ENCODE peak calls at places on chromosomes 4 and X, in ten cellular contexts. N is GM12865; U is CD8-positive, alpha-beta T cell; A is transverse colon; Q is stomach; B is endodermal cell; L is neural progenitor cell; X is prostate gland; Y is fibroblast of lung; P is tibial nerve. K is an unnamed sample.

GRCh38 chr4:1327526-1328266 is 19.3 kb upstream of the UVSSA start:
- DNase-seq in N (no peak), U (no peak), A (no peak), Q (no peak), B (no peak), L (no peak), X (no peak), Y (no peak), P (no peak), K (no peak)

GRCh38 chrX:119145241-119145653 is 17.6 kb upstream of the KIAA1210 start:
- DNase-seq in N (peak; percentile 8), U (no peak), A (peak; percentile 10), Q (no peak), B (peak; percentile 71), L (peak; percentile 31), X (no peak), Y (peak; percentile 2), P (peak; percentile 5), K (no peak)

GRCh38 chr4:55297346-55297745 is 48.7 kb upstream of the SRD5A3 start:
- DNase-seq in N (no peak), U (no peak), A (no peak), Q (peak; percentile 58), B (no peak), L (no peak), X (no peak), Y (peak; percentile 26), P (no peak), K (no peak)

GRCh38 chr4:1050486-1051213 is 39.2 kb downstream of the FGFRL1 start:
- DNase-seq in N (no peak), U (no peak), A (peak; percentile 9), Q (peak; percentile 25), B (peak; percentile 93), L (peak; percentile 82), X (no peak), Y (peak; percentile 27), P (no peak), K (no peak)

GRCh38 chr4:103032575-103032974 is 13.1 kb upstream of the SLC9B1 start:
- DNase-seq in N (peak; percentile 46), U (no peak), A (peak; percentile 14), Q (no peak), B (peak; percentile 86), L (peak; percentile 71), X (no peak), Y (peak; percentile 22), P (no peak), K (no peak)

GRCh38 chr4:81426770-81427604 is 44.7 kb downstream of the RASGEF1B start:
- DNase-seq in N (no peak), U (no peak), A (no peak), Q (no peak), B (no peak), L (peak; percentile 52), X (no peak), Y (no peak), P (no peak), K (no peak)

GRCh38 chr4:153573881-153574807 is 108.0 kb downstream of the TMEM131L start:
- DNase-seq in N (peak; percentile 75), U (peak; percentile 54), A (peak; percentile 69), Q (peak; percentile 67), B (no peak), L (peak; percentile 16), X (peak; percentile 58), Y (peak; percentile 93), P (peak; percentile 72), K (no peak)

GRCh38 chr4:159358226-159358625 is 255.3 kb downstream of the RAPGEF2 start:
- DNase-seq in N (no peak), U (no peak), A (no peak), Q (no peak), B (no peak), L (no peak), X (no peak), Y (peak; percentile 76), P (no peak), K (no peak)

GRCh38 chr4:38857354-38858096 is 908 bp upstream of the TLR6 start:
- DNase-seq in N (peak; percentile 83), U (no peak), A (peak; percentile 45), Q (no peak), B (peak; percentile 59), L (no peak), X (peak; percentile 17), Y (peak; percentile 87), P (peak; percentile 47), K (no peak)

GRCh38 chr4:40550900-40551546 is 78.6 kb downstream of the RBM47 start:
- DNase-seq in N (peak; percentile 84), U (peak; percentile 11), A (peak; percentile 34), Q (peak; percentile 49), B (no peak), L (peak; percentile 24), X (peak; percentile 51), Y (peak; percentile 59), P (no peak), K (no peak)

GRCh38 chrX:148700021-148700420 is 199.6 kb downstream of the AFF2 start:
- DNase-seq in N (no peak), U (no peak), A (no peak), Q (no peak), B (no peak), L (no peak), X (no peak), Y (no peak), P (no peak), K (no peak)

GRCh38 chr4:45442466-45442865 is 681.4 kb downstream of the GABRG1 start:
- DNase-seq in N (peak; percentile 46), U (no peak), A (no peak), Q (no peak), B (peak; percentile 54), L (peak; percentile 47), X (no peak), Y (peak; percentile 33), P (no peak), K (no peak)
- TF ChIP-seq CTCF in N (peak; percentile 44), U (no peak), A (no peak), Q (peak; percentile 48), B (peak; percentile 81), L (peak; percentile 67), X (no peak), Y (peak; percentile 44), P (peak; percentile 35), K (peak; percentile 72)

GRCh38 chrX:36961590-36961989 is 46.6 kb upstream of the FAM47C start:
- DNase-seq in N (no peak), U (no peak), A (no peak), Q (no peak), B (peak; percentile 49), L (peak; percentile 23), X (no peak), Y (no peak), P (no peak), K (no peak)

GRCh38 chrX:36957425-36958328 is 50.5 kb upstream of the FAM47C start:
- DNase-seq in N (no peak), U (no peak), A (peak; percentile 17), Q (peak; percentile 44), B (peak; percentile 90), L (peak; percentile 85), X (peak; percentile 7), Y (no peak), P (no peak), K (no peak)

GRCh38 chrX:36963852-36964251 is 44.3 kb upstream of the FAM47C start:
- DNase-seq in N (no peak), U (no peak), A (no peak), Q (no peak), B (no peak), L (peak; percentile 15), X (no peak), Y (no peak), P (no peak), K (no peak)

DNA sequence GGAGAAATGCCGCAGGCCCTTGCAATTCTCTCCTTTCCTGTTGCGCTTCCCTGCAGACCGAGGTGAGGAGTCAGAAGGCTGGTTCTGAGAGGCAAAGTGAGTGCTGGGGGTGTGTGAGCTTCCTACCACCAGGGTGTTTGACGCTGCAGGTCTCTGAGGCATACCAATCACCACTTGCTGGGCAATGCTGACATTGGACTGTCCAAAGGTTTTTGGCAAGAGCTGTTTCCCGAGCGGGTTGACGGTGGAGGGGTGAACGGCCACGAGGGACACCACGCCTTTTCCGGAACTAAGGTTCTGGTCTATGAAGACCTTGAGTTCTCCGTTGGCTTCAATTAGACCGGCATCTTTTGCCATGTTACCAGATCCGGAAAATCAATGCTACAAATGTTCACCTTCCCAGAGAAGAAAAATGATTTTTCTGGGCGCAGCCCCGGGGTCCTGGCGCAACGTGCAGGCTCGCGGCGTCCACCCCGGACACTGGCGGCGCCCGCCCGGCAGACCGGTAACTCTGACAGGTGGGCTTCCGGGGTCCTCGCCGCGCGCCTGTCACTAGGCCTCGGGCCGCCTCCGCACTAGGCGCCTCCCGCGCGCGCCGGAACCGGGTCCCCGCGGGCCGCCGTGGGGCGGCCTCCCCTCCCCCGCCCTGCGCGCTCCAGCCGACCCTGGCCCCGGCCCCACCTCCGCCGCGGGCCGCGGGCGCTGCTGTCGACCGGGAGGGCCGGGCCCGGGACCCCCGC is 44.9 kb upstream of the FAM47C start:
- DNase-seq in N (no peak), U (no peak), A (no peak), Q (no peak), B (peak; percentile 58), L (no peak), X (no peak), Y (no peak), P (no peak), K (no peak)
- TF ChIP-seq CTCF in N (no peak), U (no peak), A (no peak), Q (no peak), B (peak; percentile 47), L (no peak), X (no peak), Y (no peak), P (no peak), K (peak; percentile 28)

DNA sequence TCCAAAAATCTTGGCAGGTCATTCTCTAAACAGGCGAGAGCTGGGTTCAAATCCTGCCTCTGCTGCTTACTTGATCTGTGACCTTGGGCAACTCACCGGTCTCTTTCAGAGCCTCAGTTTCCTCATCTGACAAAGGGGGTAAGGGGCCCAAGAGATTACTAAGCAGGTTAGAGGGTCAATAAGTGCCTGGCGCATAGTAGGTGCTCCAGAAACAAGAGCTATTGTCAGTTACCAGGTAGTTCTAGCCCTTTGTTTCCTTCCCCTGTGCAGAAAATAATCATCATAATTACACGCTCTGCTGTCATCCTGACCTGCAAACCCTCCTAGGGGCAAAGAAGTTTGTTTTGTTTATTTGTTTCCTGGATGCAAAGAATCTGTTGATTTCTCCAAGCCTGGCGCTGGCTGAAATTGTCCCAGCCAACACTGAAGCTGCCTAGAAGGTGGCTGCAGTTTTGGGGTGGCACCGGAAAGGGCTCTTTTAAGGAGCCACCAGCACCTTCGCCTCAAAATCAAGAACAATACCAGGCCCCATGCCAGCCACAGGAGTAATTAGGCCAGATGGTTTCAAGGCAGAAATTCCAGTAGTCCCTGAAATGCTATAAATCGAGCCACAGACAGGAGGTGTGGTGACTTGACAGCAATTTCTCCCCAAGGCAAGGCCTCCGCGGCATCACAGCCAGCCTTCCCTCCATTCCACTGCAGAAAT is 10.2 kb upstream of the KIAA0232 start:
- DNase-seq in N (no peak), U (no peak), A (peak; percentile 72), Q (no peak), B (no peak), L (no peak), X (peak; percentile 66), Y (no peak), P (no peak), K (no peak)
- TF ChIP-seq CTCF in N (no peak), U (no peak), A (no peak), Q (no peak), B (no peak), L (no peak), X (no peak), Y (no peak), P (no peak), K (no peak)

DNA sequence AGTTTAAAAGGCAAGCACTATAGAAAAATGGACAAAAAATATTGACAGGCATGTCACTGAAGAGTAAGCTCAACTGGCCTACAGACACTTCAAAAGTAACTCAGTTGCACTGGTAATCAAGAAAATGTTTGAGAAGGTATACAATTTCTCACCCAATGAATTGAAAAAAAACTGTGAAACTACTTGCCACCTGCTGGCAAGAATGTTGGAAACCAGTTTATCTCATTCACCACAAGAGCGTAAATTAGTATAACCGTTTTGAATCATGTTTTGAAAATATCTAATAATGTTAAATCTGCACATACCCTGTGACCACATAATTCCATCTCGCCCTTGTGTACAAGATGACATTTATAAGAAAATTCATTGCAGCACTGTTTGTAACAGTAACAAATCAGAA is 31.7 kb downstream of the TXK start:
- DNase-seq in N (no peak), U (no peak), A (no peak), Q (no peak), B (no peak), L (no peak), X (no peak), Y (no peak), P (no peak), K (no peak)
- TF ChIP-seq CTCF in N (no peak), U (no peak), A (no peak), Q (no peak), B (peak; percentile 59), L (peak; percentile 28), X (no peak), Y (no peak), P (no peak), K (peak; percentile 44)

K was measured in type B pancreatic cell.